ENCODE peak calls at places on chromosomes 12 and 14, in five cellular contexts. E is CD8-positive, alpha-beta memory T cell; D is hippocampal formation; M is astrocyte of the cerebellum; B is AG04450. T is an unnamed sample.

GRCh38 chr14:64703393-64704144 is 655 bp upstream of the PLEKHG3 start:
- DNase-seq in E (no peak), D (no peak), M (no peak), B (no peak), T (no peak)

GRCh38 chr12:56034586-56035332 is 7.0 kb upstream of the RPS26 start:
- DNase-seq in E (peak; percentile 12), D (no peak), M (no peak), B (no peak), T (no peak)

GRCh38 chr14:104528496-104528895 is 51.1 kb upstream of the C14orf180 start:
- DNase-seq in E (no peak), D (no peak), M (no peak), B (no peak), T (no peak)

GRCh38 chr14:30443368-30444007 is 115.5 kb upstream of the G2E3 start:
- DNase-seq in E (no peak), D (no peak), M (peak; percentile 48), B (no peak), T (no peak)

GRCh38 chr12:68350753-68351152 is 18.6 kb upstream of the MDM1 start:
- DNase-seq in E (no peak), D (no peak), M (no peak), B (no peak), T (no peak)

GRCh38 chr12:40208707-40209106 is 16.1 kb upstream of the LRRK2 start:
- DNase-seq in E (no peak), D (no peak), M (no peak), B (no peak), T (no peak)

GRCh38 chr12:5085896-5086295 is 42.2 kb downstream of the KCNA5 start:
- DNase-seq in E (no peak), D (no peak), M (peak; percentile 97), B (peak; percentile 80), T (no peak)

GRCh38 chr14:94598816-94599655 is 13.2 kb upstream of the SERPINA3 start:
- DNase-seq in E (no peak), D (peak; percentile 53), M (peak; percentile 98), B (peak; percentile 89), T (peak; percentile 36)

GRCh38 chr14:74401504-74402241 is 24.3 kb downstream of the SYNDIG1L start:
- DNase-seq in E (peak; percentile 71), D (no peak), M (no peak), B (no peak), T (peak; percentile 83)

GRCh38 chr12:14841761-14842160 is 1.6 kb downstream of the ART4 start:
- DNase-seq in E (no peak), D (no peak), M (no peak), B (no peak), T (no peak)

GRCh38 chr14:23215421-23215820 is 22.3 kb upstream of the RNF212B start:
- DNase-seq in E (no peak), D (no peak), M (no peak), B (no peak), T (no peak)

GRCh38 chr12:98582093-98582492 is 11.4 kb upstream of the SLC25A3 start:
- DNase-seq in E (no peak), D (no peak), M (no peak), B (no peak), T (no peak)

GRCh38 chr12:72272731-72273498 is 745 bp downstream of the TRHDE start:
- DNase-seq in E (no peak), D (no peak), M (no peak), B (no peak), T (no peak)